ENCODE peak calls at places on chromosomes 16 and 17, in eight cellular contexts. H is nephron progenitor cell; V is MG63; J is A549; E is cardiac muscle cell; F is stimulated activated CD4-positive, alpha-beta T cell treated with anti-CD3 and anti-CD28 coated beads, Interleukin-1b, Interleukin-23, amount 100 ng/mL, for 1 hour; P is GM12865; Q is heart right ventricle. K is an unnamed sample.

GRCh38 chr16:9680021-9680655 is 502.1 kb downstream of the GRIN2A start:
- DNase-seq in H (no peak), E (no peak), P (no peak), J (no peak), Q (no peak), F (no peak), V (no peak), K (no peak)

GRCh38 chr16:56353054-56353921 is 72.1 kb downstream of the AMFR start:
- DNase-seq in E (no peak), Q (no peak), P (no peak), F (no peak), H (no peak), V (no peak), J (no peak), K (no peak)

GRCh38 chr16:85683363-85683762 is 5.4 kb downstream of the GINS2 start:
- DNase-seq in P (no peak), E (no peak), H (no peak), Q (no peak), V (no peak), F (no peak), J (no peak), K (no peak)

GRCh38 chr17:8345951-8346665 is 6.5 kb downstream of the ODF4 start:
- DNase-seq in P (no peak), Q (no peak), H (no peak), F (no peak), E (no peak), J (no peak), V (no peak), K (no peak)

GRCh38 chr17:78020717-78021108 is 62.2 kb downstream of the TNRC6C start:
- DNase-seq in F (no peak), V (no peak), E (no peak), Q (no peak), J (no peak), H (no peak), P (no peak), K (no peak)

GRCh38 chr17:44097110-44097810 is 26.2 kb downstream of the HDAC5 start:
- DNase-seq in P (no peak), E (peak), Q (peak), V (peak), J (no peak), F (no peak), H (no peak), K (no peak)

GRCh38 chr17:62676231-62676943 is 48.9 kb downstream of the MRC2 start:
- DNase-seq in Q (no peak), P (no peak), F (no peak), H (no peak), J (no peak), E (no peak), V (no peak), K (no peak)

GRCh38 chr16:23901178-23902131 is 65.7 kb downstream of the PRKCB start:
- DNase-seq in F (no peak), E (peak), Q (no peak), H (no peak), J (no peak), P (no peak), V (no peak), K (no peak)

GRCh38 chr17:64777413-64778101 is 115.5 kb upstream of the SMURF2 start:
- DNase-seq in Q (peak), F (no peak), J (no peak), E (no peak), V (no peak), H (no peak), P (peak), K (no peak)

GRCh38 chr16:68778551-68779231 is 41.6 kb downstream of the CDH1 start:
- DNase-seq in Q (no peak), J (no peak), E (no peak), V (no peak), F (no peak), P (no peak), H (no peak), K (no peak)

K was measured in esophagus squamous epithelium.